ENCODE peak calls at places on chromosomes 7 and 10, in seven cellular contexts. W is upper lobe of right lung; X is ovary; J is CD8-positive, alpha-beta T cell; E is heart left ventricle; R is H9; P is cardiac muscle cell. C is an unnamed sample.

GRCh38 chr7:143429770-143430698 is 13.2 kb upstream of the TAS2R60 start:
- DNase-seq in W (no peak), X (no peak), J (no peak), E (no peak), R (no peak), P (no peak), C (no peak)

GRCh38 chr7:80882213-80882801 is 36.5 kb downstream of the SEMA3C start:
- DNase-seq in W (no peak), X (no peak), J (no peak), E (no peak), R (no peak), P (no peak), C (no peak)

GRCh38 chr7:55130554-55131198 is 111.9 kb downstream of the EGFR start:
- DNase-seq in W (peak; percentile 67), X (peak; percentile 80), J (no peak), E (peak; percentile 38), R (no peak), P (no peak), C (no peak)

GRCh38 chr7:130356760-130357611 is 12.4 kb downstream of the CPA5 start:
- DNase-seq in W (no peak), X (no peak), J (no peak), E (no peak), R (no peak), P (no peak), C (peak; percentile 60)

GRCh38 chr7:108380527-108380926 is 75.7 kb downstream of the NRCAM start:
- DNase-seq in W (no peak), X (no peak), J (no peak), E (no peak), R (no peak), P (no peak), C (no peak)

GRCh38 chr10:113438660-113439059 is 114.2 kb upstream of the HABP2 start:
- DNase-seq in W (no peak), X (no peak), J (no peak), E (no peak), R (no peak), P (no peak), C (no peak)

GRCh38 chr10:13629116-13629515 is 42.4 kb downstream of the PRPF18 start:
- DNase-seq in W (no peak), X (no peak), J (no peak), E (no peak), R (no peak), P (no peak), C (no peak)

GRCh38 chr10:43943825-43944360 is 295.2 kb upstream of the ZNF32 start:
- DNase-seq in W (peak; percentile 38), X (no peak), J (no peak), E (peak; percentile 8), R (peak; percentile 13), P (no peak), C (no peak)

GRCh38 chr7:65798111-65799075 is 74.5 kb upstream of the VKORC1L1 start:
- DNase-seq in W (no peak), X (no peak), J (no peak), E (no peak), R (no peak), P (no peak), C (no peak)

GRCh38 chr7:142813262-142813661 is 41.6 kb upstream of the EPHB6 start:
- DNase-seq in W (no peak), X (no peak), J (no peak), E (no peak), R (peak; percentile 85), P (no peak), C (no peak)

GRCh38 chr10:77526861-77527617 is 110.6 kb downstream of the KCNMA1 start:
- DNase-seq in W (no peak), X (no peak), J (no peak), E (no peak), R (no peak), P (peak; percentile 13), C (no peak)

GRCh38 chr10:101601541-101601940 is 13.4 kb downstream of the DPCD start:
- DNase-seq in W (peak; percentile 60), X (no peak), J (no peak), E (peak; percentile 43), R (no peak), P (peak; percentile 58), C (no peak)

GRCh38 chr7:135165862-135166261 is 4.6 kb downstream of the CYREN start:
- DNase-seq in W (no peak), X (no peak), J (no peak), E (no peak), R (no peak), P (no peak), C (no peak)

GRCh38 chr7:24965831-24966708 is 13.9 kb downstream of the OSBPL3 start:
- DNase-seq in W (no peak), X (no peak), J (no peak), E (no peak), R (peak; percentile 28), P (no peak), C (no peak)

GRCh38 chr10:18140149-18140956 is at the start of gene CACNB2:
- DNase-seq in W (peak; percentile 72), X (peak; percentile 91), J (no peak), E (peak; percentile 69), R (peak; percentile 60), P (peak; percentile 91), C (peak; percentile 60)

GRCh38 chr7:47400001-47400400 is 181.9 kb downstream of the TNS3 start:
- DNase-seq in W (no peak), X (no peak), J (no peak), E (no peak), R (no peak), P (no peak), C (no peak)

GRCh38 chr7:93890041-93890463 is 501 bp downstream of the TFPI2 start:
- DNase-seq in W (peak; percentile 64), X (peak; percentile 73), J (no peak), E (no peak), R (peak; percentile 68), P (peak; percentile 60), C (peak; percentile 6)

GRCh38 chr10:86356306-86356705 is 10.3 kb downstream of the GRID1 start:
- DNase-seq in W (no peak), X (no peak), J (no peak), E (no peak), R (no peak), P (no peak), C (no peak)

GRCh38 chr7:148447221-148447845 is 143.2 kb upstream of the C7orf33 start:
- DNase-seq in W (no peak), X (no peak), J (no peak), E (no peak), R (no peak), P (no peak), C (peak; percentile 23)

GRCh38 chr10:12394236-12395033 is 45.1 kb downstream of the CAMK1D start:
- DNase-seq in W (no peak), X (no peak), J (no peak), E (no peak), R (no peak), P (no peak), C (no peak)

GRCh38 chr7:97503367-97504094 is 228.4 kb upstream of the TAC1 start:
- DNase-seq in W (no peak), X (no peak), J (no peak), E (no peak), R (peak; percentile 40), P (no peak), C (no peak)

GRCh38 chr7:150978136-150978789 is at the start of gene KCNH2:
- DNase-seq in W (no peak), X (peak; percentile 74), J (no peak), E (peak; percentile 73), R (peak; percentile 88), P (peak; percentile 92), C (no peak)

GRCh38 chr7:150982348-150982747 is 4.2 kb upstream of the KCNH2 start:
- DNase-seq in W (no peak), X (no peak), J (no peak), E (no peak), R (no peak), P (no peak), C (no peak)

GRCh38 chr7:150979706-150980390 is 1.7 kb upstream of the KCNH2 start:
- DNase-seq in W (no peak), X (no peak), J (no peak), E (no peak), R (no peak), P (no peak), C (no peak)

GRCh38 chr7:150981644-150982043 is 3.5 kb upstream of the KCNH2 start:
- DNase-seq in W (no peak), X (no peak), J (no peak), E (no peak), R (no peak), P (no peak), C (no peak)

DNA sequence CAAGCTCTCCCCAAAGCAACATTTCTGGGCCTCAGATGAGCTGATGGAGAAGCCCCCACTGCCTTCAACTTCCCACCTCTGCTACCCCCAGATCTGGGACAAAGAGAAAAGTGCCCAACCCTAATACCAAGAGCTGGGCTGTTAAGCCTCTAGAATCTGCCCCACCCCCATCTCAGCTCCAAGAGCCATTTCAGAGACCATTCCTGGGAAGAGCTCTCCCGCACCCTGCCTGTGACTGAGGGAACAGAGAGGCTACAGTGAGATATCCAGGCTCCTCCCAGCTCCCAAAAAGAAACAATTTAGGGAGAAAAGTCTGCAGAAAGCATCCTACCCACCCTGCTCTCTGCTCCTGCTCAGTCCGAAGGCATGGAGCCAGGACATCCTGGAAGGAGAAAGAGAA is 2.5 kb upstream of the KCNH2 start:
- DNase-seq in W (no peak), X (no peak), J (no peak), E (no peak), R (peak; percentile 61), P (peak; percentile 71), C (no peak)
- TF ChIP-seq CTCF in W (no peak), X (no peak), J (no peak), E (no peak), R (peak; percentile 46), P (no peak), C (no peak)

GRCh38 chr10:107548301-107548700 is 383.8 kb upstream of the SORCS1 start:
- DNase-seq in W (no peak), X (no peak), J (no peak), E (no peak), R (peak; percentile 48), P (no peak), C (no peak)
- H3K9me3 ChIP-seq in W (no peaks in the 10 kb centered on the region), X (no peaks in the 10 kb centered on the region), J (no peaks in the 10 kb centered on the region), E (no peaks in the 10 kb centered on the region), R (no peaks in the 10 kb centered on the region), P (no peaks in the 10 kb centered on the region), C (no peaks in the 10 kb centered on the region)

DNA sequence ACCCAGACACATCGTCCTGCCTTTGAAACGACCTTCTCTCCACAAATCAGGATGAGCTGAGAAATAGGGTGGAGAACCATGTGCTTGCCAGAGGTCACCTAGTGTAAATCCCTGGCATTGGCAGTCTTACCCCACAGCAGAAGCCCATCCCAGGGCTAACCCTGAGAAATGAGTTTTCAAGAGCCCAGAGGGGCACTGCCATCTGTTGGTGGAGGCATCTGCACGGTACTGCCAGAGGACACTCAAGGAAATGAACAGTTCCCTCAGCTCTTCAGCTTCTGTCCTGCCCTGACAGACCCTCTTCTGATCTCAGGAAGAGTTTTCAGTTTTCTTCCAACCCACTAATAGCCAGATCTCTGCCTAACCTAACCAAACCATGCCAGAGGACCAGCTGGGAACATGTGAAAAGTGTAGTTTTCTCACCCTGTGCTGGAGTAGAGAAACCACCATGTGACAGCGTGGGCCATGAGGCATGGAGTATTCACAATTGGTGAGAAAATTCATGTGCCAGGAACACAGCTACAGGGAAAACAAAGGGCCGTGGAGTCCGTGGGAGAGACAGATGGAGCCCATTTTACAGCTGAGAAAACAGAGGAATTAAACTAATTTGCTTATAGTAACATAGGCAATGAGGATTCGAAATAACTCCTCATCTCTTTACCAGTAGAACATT is 37.7 kb upstream of the ITPRID1 start:
- DNase-seq in W (no peak), X (no peak), J (no peak), E (no peak), R (no peak), P (no peak), C (no peak)
- TF ChIP-seq CTCF in W (no peak), X (no peak), J (no peak), E (no peak), R (no peak), P (no peak), C (no peak)

GRCh38 chr10:131173484-131174210 is 137.9 kb downstream of the TCERG1L start:
- DNase-seq in W (peak; percentile 43), X (no peak), J (no peak), E (no peak), R (peak; percentile 17), P (no peak), C (no peak)
- H3K9me3 ChIP-seq in W (no peaks in the 10 kb centered on the region), X (no peaks in the 10 kb centered on the region), J (no peaks in the 10 kb centered on the region), E (no peaks in the 10 kb centered on the region), R (no peaks in the 10 kb centered on the region), P (no peaks in the 10 kb centered on the region), C (no peaks in the 10 kb centered on the region)